ENCODE peak calls at places on chromosomes 7 and 10, in nine cellular contexts. R is activated naive CD8-positive, alpha-beta T cell treated with anti-CD3 and anti-CD28 coated beads, Interleukin-2, amount 50 U/mL, for 16 hours; O is endodermal cell; D is NCI-H1105; J is CD8-positive, alpha-beta memory T cell; Q is pancreas; Y is occipital lobe; X is adrenal gland; C is NCI-H1092. V is an unnamed sample.

GRCh38 chr7:84998665-84999064 is 188.2 kb downstream of the SEMA3D start:
- DNase-seq in R (no peak), O (no peak), D (no peak), J (no peak), Q (no peak), Y (no peak), X (no peak), C (no peak), V (no peak)

GRCh38 chr7:150754950-150755349 is 17.7 kb downstream of the GIMAP5 start:
- DNase-seq in R (no peak), O (no peak), D (no peak), J (no peak), Q (no peak), Y (no peak), X (no peak), C (no peak), V (no peak)

GRCh38 chr7:73968511-73968910 is 59.5 kb upstream of the ELN start:
- DNase-seq in R (no peak), O (no peak), D (no peak), J (no peak), Q (no peak), Y (no peak), X (no peak), C (no peak), V (no peak)

GRCh38 chr10:93741367-93741766 is 16.4 kb upstream of the LGI1 start:
- DNase-seq in R (no peak), O (no peak), D (no peak), J (no peak), Q (no peak), Y (no peak), X (no peak), C (no peak), V (no peak)

GRCh38 chr10:117366741-117367140 is 8.5 kb downstream of the PDZD8 start:
- DNase-seq in R (no peak), O (no peak), D (no peak), J (no peak), Q (no peak), Y (no peak), X (no peak), C (no peak), V (no peak)

GRCh38 chr10:29471483-29471859 is 163.3 kb downstream of the SVIL start:
- DNase-seq in R (no peak), O (no peak), D (no peak), J (no peak), Q (no peak), Y (no peak), X (no peak), C (no peak), V (peak)

GRCh38 chr7:27185013-27185707 is at the start of gene HOXA11:
- DNase-seq in R (no peak), O (peak), D (no peak), J (no peak), Q (no peak), Y (no peak), X (no peak), C (no peak), V (no peak)

GRCh38 chr7:24668922-24669635 is 88.2 kb downstream of the GSDME start:
- DNase-seq in R (no peak), O (no peak), D (no peak), J (no peak), Q (no peak), Y (no peak), X (peak), C (no peak), V (peak)

GRCh38 chr7:137801003-137801402 is 45.8 kb downstream of the DGKI start:
- DNase-seq in R (no peak), O (no peak), D (no peak), J (no peak), Q (no peak), Y (no peak), X (no peak), C (no peak), V (peak)

GRCh38 chr7:88219781-88220747 is at the start of gene SRI:
- DNase-seq in R (peak), O (peak), D (peak), J (peak), Q (peak), Y (peak), X (peak), C (peak), V (peak)

GRCh38 chr7:23264916-23265458 is 18.4 kb downstream of the GPNMB start:
- DNase-seq in R (no peak), O (peak), D (no peak), J (no peak), Q (no peak), Y (no peak), X (no peak), C (no peak), V (no peak)

GRCh38 chr10:133245439-133246235 is 8.0 kb downstream of the VENTX start:
- DNase-seq in R (no peak), O (peak), D (no peak), J (no peak), Q (no peak), Y (no peak), X (peak), C (no peak), V (no peak)

GRCh38 chr7:55349126-55349525 is 16.0 kb upstream of the LANCL2 start:
- DNase-seq in R (no peak), O (no peak), D (no peak), J (no peak), Q (no peak), Y (no peak), X (no peak), C (no peak), V (no peak)

GRCh38 chr7:149199234-149199990 is 4.1 kb downstream of the ZNF282 start:
- DNase-seq in R (no peak), O (no peak), D (no peak), J (no peak), Q (no peak), Y (no peak), X (no peak), C (no peak), V (no peak)